ENCODE peak calls at places on chromosomes 4 and X, in four cellular contexts. S, J, G and M are unnamed samples.

GRCh38 chr4:101993841-101994221 is 203.3 kb downstream of the BANK1 start:
- DNase-seq in S (no peak), J (no peak), G (no peak), M (no peak)

GRCh38 chr4:137390141-137390540 is 142.2 kb downstream of the PCDH18 start:
- DNase-seq in S (no peak), J (no peak), G (no peak), M (no peak)

GRCh38 chrX:51461053-51462050 is 35.0 kb downstream of the NUDT11 start:
- DNase-seq in S (no peak), J (no peak), G (no peak), M (no peak)

GRCh38 chrX:15206306-15206705 is 63.6 kb downstream of the ASB9 start:
- DNase-seq in S (no peak), J (no peak), G (no peak), M (no peak)

GRCh38 chrX:18899796-18900380 is 84.0 kb downstream of the PHKA2 start:
- DNase-seq in S (no peak), J (no peak), G (peak), M (no peak)

GRCh38 chr4:182929296-182929695 is 12.1 kb upstream of the DCTD start:
- DNase-seq in S (no peak), J (no peak), G (no peak), M (no peak)

GRCh38 chrX:39967348-39967747 is 130.4 kb downstream of the BCOR start:
- DNase-seq in S (no peak), J (no peak), G (no peak), M (no peak)

GRCh38 chrX:13377537-13377936 is 57.7 kb upstream of the ATXN3L start:
- DNase-seq in S (no peak), J (no peak), G (no peak), M (no peak)

GRCh38 chrX:132648870-132649269 is 160.0 kb upstream of the MBNL3 start:
- DNase-seq in S (no peak), J (no peak), G (no peak), M (no peak)

GRCh38 chr4:168923526-168924194 is 86.4 kb downstream of the CBR4 start:
- DNase-seq in S (no peak), J (no peak), G (peak), M (no peak)

GRCh38 chr4:128468485-128468989 is 180.9 kb upstream of the PGRMC2 start:
- DNase-seq in S (no peak), J (no peak), G (no peak), M (no peak)

GRCh38 chrX:107324493-107325310 is 118.3 kb downstream of the DNAAF6 start:
- DNase-seq in S (peak), J (no peak), G (peak), M (peak)

GRCh38 chrX:151792505-151792904 is 58.0 kb downstream of the CNGA2 start:
- DNase-seq in S (no peak), J (no peak), G (no peak), M (no peak)

GRCh38 chrX:132622130-132622529 is 133.3 kb upstream of the MBNL3 start:
- DNase-seq in S (no peak), J (no peak), G (no peak), M (no peak)

GRCh38 chr4:183492791-183493221 is 12.1 kb upstream of the ING2 start:
- DNase-seq in S (no peak), J (no peak), G (no peak), M (no peak)

GRCh38 chrX:73850124-73851013 is 287.4 kb downstream of the CHIC1 start:
- DNase-seq in S (no peak), J (no peak), G (peak), M (no peak)

GRCh38 chr4:13857397-13857796 is 229.9 kb upstream of the BOD1L1 start:
- DNase-seq in S (no peak), J (no peak), G (no peak), M (no peak)

GRCh38 chr4:145979160-145979559 is 40.5 kb upstream of the ZNF827 start:
- DNase-seq in S (no peak), J (no peak), G (no peak), M (no peak)

GRCh38 chr4:98572697-98573096 is 85.7 kb downstream of the TSPAN5 start:
- DNase-seq in S (no peak), J (no peak), G (no peak), M (no peak)

GRCh38 chr4:144374065-144374464 is 233.5 kb upstream of the GYPA start:
- DNase-seq in S (no peak), J (no peak), G (no peak), M (no peak)

GRCh38 chr4:3408793-3409330 is 32.9 kb upstream of the HGFAC start:
- DNase-seq in S (no peak), J (no peak), G (no peak), M (no peak)

GRCh38 chrX:8987672-8988250 is 46.2 kb downstream of the FAM9B start:
- DNase-seq in S (no peak), J (no peak), G (no peak), M (peak)

GRCh38 chr4:175215208-175215607 is 297.1 kb downstream of the ADAM29 start:
- DNase-seq in S (no peak), J (no peak), G (no peak), M (no peak)

GRCh38 chr4:2746891-2747695 is 9.0 kb downstream of the TNIP2 start:
- DNase-seq in S (peak), J (no peak), G (no peak), M (peak)

GRCh38 chr4:184891765-184892164 is 66.0 kb upstream of the ACSL1 start:
- DNase-seq in S (no peak), J (no peak), G (no peak), M (no peak)

GRCh38 chr4:3199661-3200422 is 49.1 kb upstream of the MSANTD1 start:
- DNase-seq in S (no peak), J (no peak), G (no peak), M (no peak)

GRCh38 chrX:153885968-153886903 is at the start of gene L1CAM:
- DNase-seq in S (no peak), J (no peak), G (no peak), M (peak)

GRCh38 chr4:6560416-6561172 is 14.4 kb upstream of the MAN2B2 start:
- DNase-seq in S (no peak), J (no peak), G (no peak), M (no peak)

GRCh38 chrX:49184294-49185061 is 1.7 kb downstream of the PRICKLE3 start:
- DNase-seq in S (peak), J (no peak), G (peak), M (peak)

GRCh38 chr4:123114915-123115756 is 192.7 kb upstream of the NUDT6 start:
- DNase-seq in S (no peak), J (no peak), G (no peak), M (peak)

GRCh38 chr4:142960867-142961644 is 115.0 kb upstream of the INPP4B start:
- DNase-seq in S (no peak), J (no peak), G (no peak), M (no peak)

GRCh38 chr4:79599691-79600090 is 191.7 kb upstream of the GK2 start:
- DNase-seq in S (no peak), J (no peak), G (no peak), M (no peak)

GRCh38 chr4:79597266-79597665 is 189.2 kb upstream of the GK2 start:
- DNase-seq in S (no peak), J (no peak), G (no peak), M (no peak)

GRCh38 chr4:79598801-79599200 is 190.8 kb upstream of the GK2 start:
- DNase-seq in S (no peak), J (no peak), G (no peak), M (no peak)

GRCh38 chr4:79603681-79604080 is 195.7 kb upstream of the GK2 start:
- DNase-seq in S (no peak), J (no peak), G (no peak), M (no peak)

DNA sequence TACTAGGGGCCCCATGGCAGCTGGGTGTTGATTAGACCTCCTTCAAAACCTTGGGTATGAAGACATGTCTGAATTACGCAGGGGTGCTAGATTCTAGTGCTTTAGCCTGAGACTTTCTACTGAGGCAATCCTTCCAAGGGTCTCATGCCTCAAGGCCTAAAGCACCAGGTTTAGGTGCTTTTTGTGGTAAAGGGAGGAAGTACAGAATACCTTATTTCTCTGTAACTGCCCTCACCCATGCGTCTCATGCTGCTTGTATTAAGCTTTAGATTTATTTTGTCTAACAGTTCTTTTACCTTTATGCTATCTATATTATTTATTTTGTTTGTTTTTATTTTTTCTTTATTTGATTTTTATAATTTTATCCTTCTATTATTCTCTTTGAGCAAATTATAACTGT is 190.2 kb upstream of the GK2 start:
- DNase-seq in S (no peak), J (no peak), G (no peak), M (no peak)
- TF ChIP-seq CTCF in S (no peak), J (no peak), G (no peak), M (no peak)

GRCh38 chr4:55069248-55069647 is 56.1 kb downstream of the KDR start:
- DNase-seq in S (no peak), J (no peak), G (no peak), M (no peak)
- TF ChIP-seq CTCF in S (no peak), J (no peak), G (no peak), M (no peak)

DNA sequence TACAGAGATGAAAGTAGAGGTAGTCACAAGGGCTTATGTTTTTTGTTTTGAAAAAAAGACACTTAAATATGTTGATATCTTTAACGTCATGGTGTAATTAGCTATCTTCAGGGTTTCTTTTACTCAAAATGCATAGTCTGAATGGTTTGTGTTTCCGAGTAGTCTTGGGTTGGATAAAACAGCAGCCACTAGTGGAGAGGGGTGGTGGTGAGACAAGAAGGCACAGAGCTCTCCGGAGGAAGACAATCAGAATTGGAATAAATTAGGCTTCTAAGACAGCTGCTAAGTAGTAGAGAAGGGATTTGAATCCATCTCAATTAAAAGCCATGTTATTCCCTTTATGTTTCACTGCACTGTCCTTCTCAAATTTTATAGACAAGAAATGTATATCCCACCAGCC is 240.4 kb upstream of the VEGFC start:
- DNase-seq in S (no peak), J (no peak), G (no peak), M (no peak)
- TF ChIP-seq CTCF in S (no peak), J (no peak), G (no peak), M (no peak)

DNA sequence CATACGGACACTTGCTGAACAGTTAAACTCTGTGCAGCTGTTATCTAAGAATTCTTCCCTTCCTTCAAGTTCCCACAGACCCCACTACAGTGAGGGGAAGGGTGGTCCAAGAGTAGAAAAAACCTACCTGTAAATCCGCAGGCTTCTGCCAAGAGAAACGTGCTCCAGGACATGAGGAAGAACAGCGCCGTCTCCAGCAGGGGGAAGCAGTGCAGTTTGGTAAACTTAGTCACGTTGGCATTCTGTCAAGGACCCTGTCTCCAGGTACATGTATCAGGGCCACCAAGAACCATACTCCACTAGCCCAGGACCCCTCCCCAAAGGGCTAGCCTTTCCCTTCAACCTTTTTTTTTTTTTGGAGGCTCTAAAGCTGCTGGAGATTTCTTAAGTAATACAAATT is 79.9 kb downstream of the CHST7 start:
- DNase-seq in S (peak), J (no peak), G (peak), M (no peak)
- TF ChIP-seq CTCF in S (peak), J (no peak), G (no peak), M (no peak)

GRCh38 chrX:83759872-83760271 is 101.1 kb upstream of the CYLC1 start:
- DNase-seq in S (no peak), J (no peak), G (no peak), M (no peak)
- TF ChIP-seq CTCF in S (peak), J (no peak), G (peak), M (peak)

GRCh38 chr4:8428288-8429097 is 12.0 kb downstream of the ACOX3 start:
- DNase-seq in S (peak), J (peak), G (peak), M (peak)
- TF ChIP-seq CTCF in S (no peak), J (no peak), G (peak), M (no peak)